ENCODE peak calls at places on chromosomes 5 and 9, in six cellular contexts. Q is GM12865; F is stimulated activated CD4-positive, alpha-beta T cell treated with anti-CD3 and anti-CD28 coated beads, Interleukin-15, amount 100 ng/mL, for 48 hours; M is sciatic nerve; P is GM10248; O is breast epithelium. D is an unnamed sample.

GRCh38 chr5:1555011-1555807 is 31.4 kb upstream of the LPCAT1 start:
- DNase-seq in Q (no peak), F (no peak), M (peak), P (peak), O (peak), D (no peak)

GRCh38 chr9:101569736-101570501 is 24.9 kb downstream of the PPP3R2 start:
- DNase-seq in Q (no peak), F (no peak), M (no peak), P (no peak), O (no peak), D (no peak)

GRCh38 chr9:39588056-39588814 is 232.8 kb downstream of the SPATA31A1 start:
- DNase-seq in Q (no peak), F (no peak), M (no peak), P (peak), O (no peak), D (no peak)

GRCh38 chr9:115118471-115119156 is 657 bp upstream of the TNC start:
- DNase-seq in Q (no peak), F (no peak), M (peak), P (no peak), O (peak), D (no peak)

GRCh38 chr9:101711330-101711941 is 27.0 kb downstream of the GRIN3A start:
- DNase-seq in Q (peak), F (no peak), M (no peak), P (peak), O (no peak), D (peak)

GRCh38 chr9:97846347-97846746 is 6.7 kb upstream of the FOXE1 start:
- DNase-seq in Q (no peak), F (no peak), M (no peak), P (no peak), O (no peak), D (no peak)

GRCh38 chr9:125240649-125240999 is 519 bp downstream of the HSPA5 start:
- DNase-seq in Q (peak), F (no peak), M (peak), P (no peak), O (peak), D (peak)

GRCh38 chr9:38024036-38024681 is 44.9 kb downstream of the SHB start:
- DNase-seq in Q (no peak), F (no peak), M (peak), P (no peak), O (peak), D (no peak)

GRCh38 chr5:108743344-108743743 is 4.4 kb upstream of the FER start:
- DNase-seq in Q (no peak), F (no peak), M (no peak), P (no peak), O (no peak), D (no peak)

GRCh38 chr5:146441896-146442295 is 5.2 kb upstream of the TCERG1 start:
- DNase-seq in Q (no peak), F (no peak), M (no peak), P (no peak), O (no peak), D (no peak)

GRCh38 chr5:177369050-177369912 is 11.6 kb downstream of the RGS14 start:
- DNase-seq in Q (peak), F (no peak), M (no peak), P (peak), O (no peak), D (peak)

D was measured in NAMALWA.